ENCODE peak calls at places on chromosomes 13 and 19, in five cellular contexts. C, X, O, M and F are unnamed samples.

GRCh38 chr13:98632971-98633370 is 56.1 kb upstream of the STK24 start:
- DNase-seq in C (no peak), X (no peak), O (no peak), M (no peak), F (no peak)

GRCh38 chr19:5107432-5108122 is 138.7 kb downstream of the KDM4B start:
- DNase-seq in C (no peak), X (no peak), O (no peak), M (no peak), F (no peak)

GRCh38 chr19:33193864-33194362 is at the start of gene LRP3:
- DNase-seq in C (no peak), X (peak), O (no peak), M (peak), F (no peak)

GRCh38 chr19:10921909-10922637 is 6.4 kb downstream of the YIPF2 start:
- DNase-seq in C (no peak), X (no peak), O (no peak), M (no peak), F (no peak)

GRCh38 chr13:99041788-99042187 is 63.9 kb upstream of the DOCK9 start:
- DNase-seq in C (no peak), X (no peak), O (no peak), M (no peak), F (no peak)

GRCh38 chr13:108705031-108705430 is 75.6 kb downstream of the MYO16 start:
- DNase-seq in C (no peak), X (no peak), O (no peak), M (no peak), F (no peak)

GRCh38 chr13:57546942-57547341 is 84.6 kb upstream of the PCDH17 start:
- DNase-seq in C (no peak), X (no peak), O (no peak), M (no peak), F (no peak)

GRCh38 chr19:48330012-48330681 is 4.8 kb downstream of the EMP3 start:
- DNase-seq in C (peak), X (peak), O (peak), M (peak), F (peak)

GRCh38 chr19:58509731-58510083 is 2.1 kb downstream of the SLC27A5 start:
- DNase-seq in C (no peak), X (no peak), O (no peak), M (no peak), F (no peak)

GRCh38 chr13:113737803-113738202 is 21.2 kb upstream of the TMEM255B start:
- DNase-seq in C (no peak), X (no peak), O (no peak), M (no peak), F (no peak)

GRCh38 chr19:4523306-4524110 is 5.2 kb upstream of the PLIN4 start:
- DNase-seq in C (peak), X (peak), O (peak), M (peak), F (no peak)

GRCh38 chr13:113646376-113646775 is 11.6 kb downstream of the ATP4B start:
- DNase-seq in C (no peak), X (peak), O (no peak), M (peak), F (peak)